ENCODE peak calls at places on chromosomes 7 and 10, in four cellular contexts. B is psoas muscle, L is uterus, O is left lung. T is an unnamed sample.

GRCh38 chr10:6840093-6840763 is 260.2 kb upstream of the PRKCQ start:
- DNase-seq in B (no peak), L (no peak), O (no peak), T (no peak)

GRCh38 chr10:70735161-70735560 is 50.0 kb downstream of the TBATA start:
- DNase-seq in B (no peak), L (no peak), O (no peak), T (no peak)

GRCh38 chr7:24793982-24794648 is 36.9 kb upstream of the GSDME start:
- DNase-seq in B (no peak), L (no peak), O (no peak), T (no peak)

GRCh38 chr7:6708304-6708703 is 1.6 kb upstream of the ZNF12 start:
- DNase-seq in B (no peak), L (no peak), O (no peak), T (no peak)

GRCh38 chr10:95273393-95274312 is 17.1 kb downstream of the PDLIM1 start:
- DNase-seq in B (peak; percentile 49), L (peak; percentile 61), O (no peak), T (no peak)

GRCh38 chr7:140640060-140640611 is 477 bp downstream of the DENND2A start:
- DNase-seq in B (peak; percentile 57), L (peak; percentile 63), O (peak; percentile 82), T (peak; percentile 55)

GRCh38 chr7:133822816-133823552 is 304.2 kb upstream of the LRGUK start:
- DNase-seq in B (no peak), L (no peak), O (no peak), T (no peak)

GRCh38 chr10:88039496-88040200 is 176.2 kb downstream of the PTEN start:
- DNase-seq in B (no peak), L (no peak), O (no peak), T (no peak)

GRCh38 chr7:88546808-88547207 is 212.7 kb upstream of the ZNF804B start:
- DNase-seq in B (no peak), L (no peak), O (no peak), T (no peak)

GRCh38 chr7:412313-412710 is 107.3 kb downstream of the PDGFA start:
- DNase-seq in B (no peak), L (no peak), O (peak; percentile 66), T (peak; percentile 38)

GRCh38 chr7:30012757-30013156 is 13.7 kb downstream of the FKBP14 start:
- DNase-seq in B (no peak), L (no peak), O (no peak), T (no peak)

GRCh38 chr10:97584060-97584797 is at the start of gene HOGA1:
- DNase-seq in B (peak; percentile 90), L (peak; percentile 51), O (no peak), T (peak; percentile 64)

GRCh38 chr10:101224910-101225823 is 4.1 kb downstream of the LBX1 start:
- DNase-seq in B (no peak), L (no peak), O (no peak), T (no peak)

GRCh38 chr10:127196227-127196954 is at the start of gene INSYN2A:
- DNase-seq in B (peak; percentile 58), L (peak; percentile 42), O (no peak), T (no peak)

GRCh38 chr10:24894309-24894708 is 58.1 kb downstream of the PRTFDC1 start:
- DNase-seq in B (no peak), L (no peak), O (no peak), T (no peak)

GRCh38 chr10:44042075-44042770 is 342.7 kb downstream of the CXCL12 start:
- DNase-seq in B (no peak), L (no peak), O (no peak), T (no peak)

GRCh38 chr10:73159038-73159648 is 8.7 kb downstream of the ECD start:
- DNase-seq in B (peak; percentile 29), L (peak; percentile 47), O (no peak), T (no peak)

GRCh38 chr7:13258386-13258785 is 571.0 kb downstream of the ARL4A start:
- DNase-seq in B (no peak), L (no peak), O (no peak), T (no peak)

GRCh38 chr7:94514917-94515316 is 5.3 kb downstream of the CASD1 start:
- DNase-seq in B (no peak), L (no peak), O (no peak), T (no peak)

GRCh38 chr7:24979863-24980694 is at the start of gene OSBPL3:
- DNase-seq in B (peak; percentile 91), L (peak; percentile 95), O (peak; percentile 98), T (peak; percentile 95)

GRCh38 chr10:132685921-132686680 is 99.8 kb downstream of the NKX6-2 start:
- DNase-seq in B (peak; percentile 11), L (no peak), O (peak; percentile 58), T (peak; percentile 34)

GRCh38 chr10:77173615-77174461 is 463.8 kb downstream of the KCNMA1 start:
- DNase-seq in B (peak; percentile 72), L (peak; percentile 74), O (no peak), T (peak; percentile 61)

GRCh38 chr10:88541116-88541626 is 41.9 kb downstream of the RNLS start:
- DNase-seq in B (no peak), L (no peak), O (no peak), T (no peak)

GRCh38 chr10:11337516-11337915 is 273.9 kb downstream of the USP6NL start:
- DNase-seq in B (no peak), L (no peak), O (peak; percentile 65), T (no peak)

GRCh38 chr7:154794147-154794780 is 208.7 kb downstream of the PAXIP1 start:
- DNase-seq in B (no peak), L (no peak), O (no peak), T (no peak)

GRCh38 chr7:15011289-15011688 is 108.7 kb upstream of the DGKB start:
- DNase-seq in B (no peak), L (no peak), O (no peak), T (no peak)

GRCh38 chr7:120916116-120916515 is 34.5 kb upstream of the ING3 start:
- DNase-seq in B (no peak), L (no peak), O (no peak), T (no peak)

GRCh38 chr10:3542185-3542611 is 242.8 kb downstream of the KLF6 start:
- DNase-seq in B (peak; percentile 53), L (peak; percentile 56), O (no peak), T (no peak)

GRCh38 chr10:44009891-44010290 is 361.2 kb upstream of the ZNF32 start:
- DNase-seq in B (no peak), L (no peak), O (no peak), T (no peak)

GRCh38 chr10:126500866-126501265 is 112.6 kb upstream of the ADAM12 start:
- DNase-seq in B (no peak), L (no peak), O (no peak), T (no peak)

GRCh38 chr10:117148284-117148683 is 10.2 kb upstream of the VAX1 start:
- DNase-seq in B (no peak), L (no peak), O (no peak), T (no peak)

GRCh38 chr10:62895058-62895457 is 78.9 kb upstream of the EGR2 start:
- DNase-seq in B (no peak), L (no peak), O (no peak), T (no peak)

GRCh38 chr7:57876-58275 is 134.5 kb upstream of the FAM20C start:
- DNase-seq in B (no peak), L (no peak), O (no peak), T (peak; percentile 8)

GRCh38 chr10:29142516-29143314 is 146.2 kb upstream of the LYZL1 start:
- DNase-seq in B (no peak), L (no peak), O (no peak), T (no peak)

GRCh38 chr7:29143698-29144203 is 2.6 kb downstream of the CPVL start:
- DNase-seq in B (no peak), L (no peak), O (no peak), T (no peak)

GRCh38 chr10:110432814-110433565 is 64.7 kb upstream of the DUSP5 start:
- DNase-seq in B (no peak), L (no peak), O (no peak), T (no peak)

GRCh38 chr7:56079450-56080185 is 13.1 kb downstream of the PHKG1 start:
- DNase-seq in B (peak; percentile 87), L (peak; percentile 53), O (no peak), T (peak; percentile 65)

GRCh38 chr7:143308632-143309031 is 7.3 kb upstream of the CLCN1 start:
- DNase-seq in B (no peak), L (no peak), O (no peak), T (no peak)

GRCh38 chr7:23357190-23358093 is 58.3 kb downstream of the MALSU1 start:
- DNase-seq in B (no peak), L (no peak), O (no peak), T (no peak)
- TF ChIP-seq CTCF in B (peak; percentile 14), L (no peak), O (no peak), T (peak; percentile 23)

DNA sequence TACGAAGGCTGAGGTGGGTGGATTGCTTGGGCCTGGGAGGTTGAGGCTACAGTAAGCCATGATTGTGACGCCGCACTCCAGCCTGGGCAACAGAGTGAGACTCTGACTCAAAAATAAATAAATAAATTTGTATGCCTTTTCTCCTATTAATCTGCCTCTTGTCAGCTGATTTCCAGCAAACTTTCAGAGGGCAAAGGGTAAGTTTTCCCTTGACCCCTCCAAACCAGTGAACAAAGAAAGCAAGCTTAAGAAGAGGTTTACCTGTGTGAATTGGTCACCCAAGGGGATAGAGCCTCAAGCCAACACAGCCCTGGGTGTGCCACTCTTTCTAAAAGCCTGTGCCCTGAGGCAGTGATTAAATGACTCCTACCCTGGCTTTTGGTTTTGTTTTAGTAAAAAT is 30.8 kb downstream of the GOT1 start:
- DNase-seq in B (no peak), L (no peak), O (no peak), T (no peak)
- H3K36me3 ChIP-seq in B (peaks cover 14% of the 10 kb centered on the region), L (no peaks in the 10 kb centered on the region), O (peaks cover 79% of the 10 kb centered on the region), T (peaks cover 80% of the 10 kb centered on the region)

DNA sequence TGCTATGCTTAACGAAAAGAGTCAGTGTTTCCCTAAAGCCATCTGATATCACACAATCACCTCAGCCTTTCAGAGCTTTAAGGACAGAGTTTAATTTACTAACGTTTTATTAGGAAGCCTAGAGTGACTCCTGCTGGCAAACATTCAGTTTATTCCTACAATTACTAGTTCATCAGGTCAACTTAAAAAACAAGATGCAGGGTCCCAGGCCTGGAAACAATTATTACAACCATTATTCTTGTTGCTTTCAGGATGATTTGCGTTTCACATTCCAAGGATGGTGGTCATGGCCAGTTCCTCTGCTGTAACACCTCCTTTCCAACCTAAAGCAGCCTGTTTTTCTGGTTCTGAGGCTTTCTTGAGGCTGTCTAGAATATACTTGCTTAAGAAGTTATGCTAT is 1.5 kb upstream of the FAM53B start:
- DNase-seq in B (no peak), L (no peak), O (no peak), T (no peak)
- H3K27ac ChIP-seq in B (peak overlapping the region; percentile 75), L (peak overlapping the region; percentile 92), O (peak overlapping the region; percentile 82), T (peak overlapping the region; percentile 90)

GRCh38 chr10:129929343-129930297 is 34.5 kb downstream of the EBF3 start:
- DNase-seq in B (no peak), L (no peak), O (peak; percentile 20), T (no peak)
- TF ChIP-seq CTCF in B (no peak), L (no peak), O (no peak), T (no peak)